ENCODE peak calls at places on chromosomes 13 and 19, in eight cellular contexts. I, C, J, D, L, N, Y and P are unnamed samples.

GRCh38 chr13:86932935-86933334 is 738.2 kb upstream of the SLITRK5 start:
- DNase-seq in I (no peak), C (no peak), J (no peak), D (no peak), L (peak; percentile 43), N (no peak), Y (no peak), P (no peak)

GRCh38 chr13:104485571-104485970 is 1419.4 kb upstream of the SLC10A2 start:
- DNase-seq in I (no peak), C (no peak), J (no peak), D (no peak), L (no peak), N (no peak), Y (no peak), P (no peak)

GRCh38 chr13:74217816-74218215 is 83.6 kb upstream of the KLF12 start:
- DNase-seq in I (peak; percentile 84), C (no peak), J (no peak), D (no peak), L (peak; percentile 97), N (no peak), Y (no peak), P (no peak)

GRCh38 chr13:40208517-40208916 is 457.9 kb downstream of the FOXO1 start:
- DNase-seq in I (no peak), C (no peak), J (no peak), D (peak; percentile 25), L (no peak), N (no peak), Y (no peak), P (no peak)

GRCh38 chr13:51249767-51250741 is 27.9 kb downstream of the FAM124A start:
- DNase-seq in I (no peak), C (no peak), J (no peak), D (no peak), L (no peak), N (no peak), Y (peak; percentile 49), P (no peak)

GRCh38 chr13:45073809-45074208 is 46.5 kb upstream of the GTF2F2 start:
- DNase-seq in I (no peak), C (no peak), J (no peak), D (no peak), L (no peak), N (no peak), Y (no peak), P (no peak)

GRCh38 chr13:106096661-106097092 is 438.8 kb downstream of the EFNB2 start:
- DNase-seq in I (no peak), C (no peak), J (no peak), D (no peak), L (no peak), N (peak; percentile 76), Y (no peak), P (no peak)

GRCh38 chr13:104408733-104409132 is 1342.5 kb upstream of the SLC10A2 start:
- DNase-seq in I (no peak), C (no peak), J (no peak), D (no peak), L (peak; percentile 6), N (peak; percentile 78), Y (no peak), P (no peak)

GRCh38 chr13:21365574-21365973 is 93.5 kb downstream of the ZDHHC20 start:
- DNase-seq in I (no peak), C (no peak), J (no peak), D (no peak), L (no peak), N (no peak), Y (no peak), P (no peak)

GRCh38 chr13:65638572-65639168 is 1591.5 kb downstream of the PCDH9 start:
- DNase-seq in I (peak; percentile 59), C (no peak), J (no peak), D (no peak), L (peak; percentile 63), N (peak; percentile 31), Y (no peak), P (no peak)

GRCh38 chr13:76723551-76724232 is 162.5 kb downstream of the KCTD12 start:
- DNase-seq in I (peak; percentile 96), C (no peak), J (no peak), D (peak; percentile 11), L (peak; percentile 89), N (peak; percentile 40), Y (no peak), P (no peak)

GRCh38 chr19:34482380-34483250 is 1.1 kb downstream of the WTIP start:
- DNase-seq in I (peak; percentile 40), C (peak; percentile 59), J (no peak), D (no peak), L (peak; percentile 37), N (no peak), Y (peak; percentile 35), P (no peak)

GRCh38 chr13:106548064-106548696 is 12.7 kb upstream of the EFNB2 start:
- DNase-seq in I (no peak), C (no peak), J (no peak), D (no peak), L (peak; percentile 78), N (peak; percentile 59), Y (no peak), P (no peak)

GRCh38 chr13:67048084-67048792 is 181.9 kb downstream of the PCDH9 start:
- DNase-seq in I (peak; percentile 8), C (no peak), J (no peak), D (no peak), L (peak; percentile 93), N (peak; percentile 25), Y (peak; percentile 16), P (no peak)

GRCh38 chr19:14408641-14409120 is 10.5 kb downstream of the DDX39A start:
- DNase-seq in I (peak; percentile 16), C (no peak), J (no peak), D (no peak), L (no peak), N (no peak), Y (peak; percentile 18), P (no peak)

GRCh38 chr19:16070366-16070990 is 5.8 kb upstream of the TPM4 start:
- DNase-seq in I (no peak), C (peak; percentile 89), J (peak; percentile 96), D (peak; percentile 96), L (no peak), N (peak; percentile 83), Y (peak; percentile 83), P (no peak)

GRCh38 chr19:39558623-39559117 is 18.7 kb upstream of the EID2 start:
- DNase-seq in I (no peak), C (no peak), J (no peak), D (no peak), L (no peak), N (no peak), Y (no peak), P (no peak)

GRCh38 chr19:3494051-3494450 is 6.4 kb downstream of the DOHH start:
- DNase-seq in I (no peak), C (no peak), J (no peak), D (no peak), L (no peak), N (no peak), Y (peak; percentile 65), P (peak; percentile 70)

GRCh38 chr19:9044449-9044848 is 34.2 kb upstream of the MUC16 start:
- DNase-seq in I (no peak), C (no peak), J (no peak), D (no peak), L (no peak), N (no peak), Y (no peak), P (no peak)

GRCh38 chr13:35333157-35333556 is 143.3 kb downstream of the MAB21L1 start:
- DNase-seq in I (no peak), C (no peak), J (no peak), D (no peak), L (no peak), N (no peak), Y (no peak), P (no peak)

GRCh38 chr13:50149143-50149703 is 134.0 kb downstream of the KCNRG start:
- DNase-seq in I (no peak), C (no peak), J (no peak), D (no peak), L (no peak), N (no peak), Y (no peak), P (no peak)

GRCh38 chr13:26855071-26855470 is 94.5 kb upstream of the GPR12 start:
- DNase-seq in I (no peak), C (no peak), J (no peak), D (no peak), L (no peak), N (no peak), Y (no peak), P (no peak)

GRCh38 chr13:72198967-72199601 is 332.1 kb upstream of the DACH1 start:
- DNase-seq in I (no peak), C (no peak), J (no peak), D (no peak), L (no peak), N (no peak), Y (no peak), P (no peak)

GRCh38 chr19:50356691-50357177 is 8.7 kb downstream of the NAPSA start:
- DNase-seq in I (no peak), C (no peak), J (no peak), D (no peak), L (no peak), N (no peak), Y (no peak), P (no peak)

GRCh38 chr13:98453254-98453843 is 123.6 kb downstream of the STK24 start:
- DNase-seq in I (peak; percentile 71), C (no peak), J (no peak), D (no peak), L (no peak), N (no peak), Y (no peak), P (no peak)

GRCh38 chr13:62626771-62627170 is 1211.1 kb upstream of the PCDH20 start:
- DNase-seq in I (no peak), C (no peak), J (no peak), D (no peak), L (no peak), N (no peak), Y (peak; percentile 34), P (no peak)
- TF ChIP-seq CTCF in I (no peak), C (no peak), J (no peak), D (no peak), L (peak; percentile 16), N (no peak), Y (peak; percentile 25), P (no peak)

GRCh38 chr19:5369304-5369703 is 28.7 kb upstream of the PTPRS start:
- DNase-seq in I (no peak), C (no peak), J (no peak), D (no peak), L (no peak), N (no peak), Y (no peak), P (no peak)
- TF ChIP-seq CTCF in I (no peak), C (no peak), J (no peak), D (no peak), L (no peak), N (no peak), Y (no peak), P (no peak)

GRCh38 chr19:44757057-44757734 is 8.7 kb downstream of the BCL3 start:
- DNase-seq in I (peak; percentile 65), C (peak; percentile 84), J (no peak), D (peak; percentile 48), L (peak; percentile 73), N (no peak), Y (no peak), P (peak; percentile 93)
- TF ChIP-seq CTCF in I (no peak), C (no peak), J (no peak), D (no peak), L (no peak), N (no peak), Y (no peak), P (no peak)

DNA sequence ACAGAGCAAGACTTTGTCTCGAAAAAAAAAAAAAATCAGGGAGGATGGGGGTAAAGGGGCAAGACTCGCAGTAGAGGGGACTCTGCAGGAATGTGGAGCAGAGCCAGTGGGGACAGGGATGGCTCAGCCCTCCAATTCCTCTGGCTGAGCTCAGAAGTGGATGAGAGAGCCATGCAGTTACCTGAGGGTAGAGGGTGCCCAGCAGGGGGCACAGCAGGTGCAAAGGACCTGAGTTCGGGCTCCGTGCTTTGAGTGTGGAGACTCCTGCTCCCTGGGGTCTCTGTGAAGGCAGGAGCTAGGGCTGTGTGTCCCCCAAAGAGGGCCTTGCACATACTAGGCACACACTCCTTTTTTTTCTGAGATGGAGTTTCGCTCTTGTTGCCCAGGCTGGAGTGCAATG is 7.7 kb downstream of the DOCK6 start:
- DNase-seq in I (no peak), C (no peak), J (no peak), D (no peak), L (no peak), N (no peak), Y (no peak), P (no peak)
- TF ChIP-seq CTCF in I (no peak), C (no peak), J (no peak), D (peak; percentile 23), L (no peak), N (peak; percentile 53), Y (peak; percentile 12), P (no peak)